ENCODE peak calls at places on chromosomes 1 and 21, in seven cellular contexts. R is adrenal gland, O is uterus, V is activated B cell treated with CpG ODN at 0.5 μM for 24 hours, U is thoracic aorta, E is endothelial cell, S is right lobe of liver. Z is an unnamed sample.

GRCh38 chr1:205317311-205317917 is 4.1 kb downstream of the NUAK2 start:
- DNase-seq in V (no peak), E (no peak), O (peak; percentile 42), S (peak; percentile 88), U (no peak), R (peak; percentile 84), Z (peak; percentile 64)

GRCh38 chr1:240306673-240307072 is 215.0 kb downstream of the FMN2 start:
- DNase-seq in U (no peak), V (no peak), S (no peak), E (no peak), R (no peak), O (no peak), Z (no peak)

GRCh38 chr1:81509619-81510018 is 291.1 kb upstream of the ADGRL2 start:
- DNase-seq in U (no peak), R (no peak), E (no peak), V (no peak), S (no peak), O (no peak), Z (no peak)

GRCh38 chr1:60078182-60078581 is 4.6 kb upstream of the C1orf87 start:
- DNase-seq in E (no peak), U (no peak), O (no peak), V (no peak), S (no peak), R (no peak), Z (no peak)

GRCh38 chr1:47711848-47712492 is 274.1 kb downstream of the FOXD2 start:
- DNase-seq in U (no peak), S (no peak), O (no peak), V (no peak), E (no peak), R (no peak), Z (no peak)

GRCh38 chr1:58902830-58903229 is 119.0 kb upstream of the JUN start:
- DNase-seq in V (no peak), R (no peak), S (no peak), E (no peak), U (no peak), O (no peak), Z (no peak)

GRCh38 chr1:43345119-43345518 is 7.5 kb downstream of the MPL start:
- DNase-seq in O (no peak), S (no peak), E (no peak), U (no peak), R (no peak), V (no peak), Z (no peak)

GRCh38 chr1:54559771-54560231 is 11.8 kb downstream of the ACOT11 start:
- DNase-seq in S (no peak), U (no peak), O (no peak), E (no peak), R (no peak), V (no peak), Z (no peak)

GRCh38 chr1:175865041-175865766 is 121.8 kb upstream of the TNR start:
- DNase-seq in O (no peak), R (no peak), E (no peak), V (no peak), U (no peak), S (no peak), Z (no peak)

GRCh38 chr1:156860113-156860638 is 489 bp upstream of the NTRK1 start:
- DNase-seq in V (peak; percentile 46), S (no peak), U (no peak), R (peak; percentile 46), O (no peak), E (peak; percentile 68), Z (peak; percentile 61)

GRCh38 chr21:14591277-14591876 is 45.3 kb upstream of the SAMSN1 start:
- DNase-seq in O (no peak), R (no peak), S (no peak), E (no peak), V (no peak), U (no peak), Z (no peak)

GRCh38 chr1:202698276-202698675 is 12.0 kb downstream of the SYT2 start:
- DNase-seq in R (no peak), V (no peak), E (no peak), S (no peak), O (no peak), U (no peak), Z (no peak)

GRCh38 chr1:11062965-11063401 is 3.2 kb upstream of the SRM start:
- DNase-seq in V (peak; percentile 13), S (no peak), R (no peak), O (no peak), E (no peak), U (no peak), Z (no peak)
- TF ChIP-seq CTCF in V (no peak), S (no peak), R (no peak), O (no peak), E (no peak), U (no peak), Z (no peak)

GRCh38 chr1:100306735-100307313 is 40.8 kb downstream of the RTCA start:
- DNase-seq in E (no peak), U (no peak), O (no peak), R (no peak), S (no peak), V (no peak), Z (no peak)
- TF ChIP-seq CTCF in E (no peak), U (no peak), O (no peak), R (no peak), S (no peak), V (no peak), Z (no peak)

GRCh38 chr21:31137951-31138350 is 99.7 kb upstream of the KRTAP19-8 start:
- DNase-seq in U (no peak), R (no peak), O (no peak), S (no peak), V (no peak), E (no peak), Z (no peak)

GRCh38 chr21:31133243-31133830 is 95.1 kb upstream of the KRTAP19-8 start:
- DNase-seq in U (no peak), O (no peak), V (no peak), S (no peak), E (no peak), R (no peak), Z (no peak)

GRCh38 chr21:31135536-31136184 is 97.4 kb upstream of the KRTAP19-8 start:
- DNase-seq in E (no peak), R (no peak), O (no peak), V (no peak), U (no peak), S (no peak), Z (no peak)

GRCh38 chr21:31140025-31140424 is 101.7 kb upstream of the KRTAP19-8 start:
- DNase-seq in E (no peak), O (no peak), V (no peak), U (no peak), S (no peak), R (no peak), Z (no peak)

GRCh38 chr21:31136891-31137290 is 98.6 kb upstream of the KRTAP19-8 start:
- DNase-seq in O (peak; percentile 55), S (peak; percentile 46), E (no peak), U (no peak), R (peak; percentile 38), V (no peak), Z (no peak)
- TF ChIP-seq CTCF in O (no peak), S (no peak), E (no peak), U (no peak), R (no peak), V (no peak), Z (no peak)

DNA sequence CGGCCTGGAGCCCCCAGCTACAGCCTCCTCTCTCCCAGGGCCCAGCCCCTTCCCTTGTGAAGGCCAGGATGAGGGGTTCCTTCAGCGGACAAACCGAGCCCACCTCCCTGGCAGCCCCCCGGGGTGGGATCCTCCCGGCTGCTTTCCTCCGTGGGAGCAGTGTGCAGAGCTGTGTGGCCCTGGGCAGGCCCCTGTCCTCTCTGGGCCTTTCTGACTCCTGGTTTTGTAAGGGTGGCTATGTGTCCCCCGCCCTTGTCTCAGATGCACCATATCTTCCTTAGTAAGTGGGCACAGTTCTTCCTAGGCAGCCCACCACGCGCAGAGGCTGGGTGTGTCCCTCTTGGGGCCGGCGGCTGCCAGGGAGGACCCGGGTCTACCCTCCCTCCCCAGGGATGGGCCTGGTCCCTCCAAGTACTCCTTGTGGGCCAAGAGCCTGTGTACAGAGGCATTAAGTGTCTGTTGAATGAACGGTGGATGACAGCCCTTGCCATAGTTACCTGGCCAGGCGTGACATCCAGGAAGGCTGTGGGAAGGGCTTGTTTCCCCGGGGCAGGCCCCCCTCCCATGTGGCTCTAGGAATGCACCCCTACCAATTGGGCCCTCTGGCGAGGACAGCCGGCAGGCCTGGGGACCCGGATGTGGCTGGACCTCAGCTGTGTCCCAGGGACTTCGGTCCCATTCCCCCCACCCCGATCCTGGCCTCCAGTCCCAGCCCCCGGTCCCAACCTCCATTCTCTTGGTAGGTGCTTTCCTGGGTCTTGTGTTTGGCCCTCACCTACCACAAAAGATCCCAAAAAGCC is 3.9 kb downstream of the SMIM1 start:
- DNase-seq in R (no peak), S (no peak), E (no peak), U (no peak), V (no peak), O (no peak), Z (no peak)
- TF ChIP-seq CTCF in R (no peak), S (no peak), E (no peak), U (no peak), V (no peak), O (no peak), Z (no peak)

DNA sequence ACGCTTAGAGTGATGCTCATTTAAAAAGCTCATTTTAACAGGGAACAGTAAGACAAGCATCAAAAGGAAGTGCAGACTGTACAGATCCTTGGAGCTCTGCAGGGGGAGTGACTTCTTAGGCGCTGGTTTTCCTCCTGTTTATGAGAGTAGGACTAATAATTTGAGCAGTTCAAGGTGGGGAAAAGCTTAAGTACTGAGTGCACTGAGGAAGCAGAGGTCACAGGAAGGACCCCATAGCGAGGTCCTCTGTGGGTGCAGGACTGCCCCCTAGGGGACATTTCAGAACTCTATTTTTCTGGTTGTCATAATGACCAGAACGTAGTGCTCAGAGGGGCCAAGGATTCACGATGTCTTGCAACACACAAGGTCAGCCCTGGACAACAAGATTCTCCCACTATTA is 112.1 kb downstream of the HLCS start:
- DNase-seq in O (no peak), V (no peak), S (no peak), U (no peak), R (peak; percentile 27), E (peak; percentile 70), Z (no peak)
- TF ChIP-seq CTCF in O (peak; percentile 5), V (no peak), S (peak; percentile 37), U (no peak), R (peak; percentile 41), E (peak; percentile 69), Z (peak; percentile 59)

GRCh38 chr1:11498956-11499824 is 20.2 kb downstream of the DISP3 start:
- DNase-seq in E (no peak), R (no peak), S (no peak), V (no peak), O (no peak), U (no peak), Z (no peak)
- TF ChIP-seq CTCF in E (no peak), R (no peak), S (no peak), V (no peak), O (no peak), U (no peak), Z (no peak)

DNA sequence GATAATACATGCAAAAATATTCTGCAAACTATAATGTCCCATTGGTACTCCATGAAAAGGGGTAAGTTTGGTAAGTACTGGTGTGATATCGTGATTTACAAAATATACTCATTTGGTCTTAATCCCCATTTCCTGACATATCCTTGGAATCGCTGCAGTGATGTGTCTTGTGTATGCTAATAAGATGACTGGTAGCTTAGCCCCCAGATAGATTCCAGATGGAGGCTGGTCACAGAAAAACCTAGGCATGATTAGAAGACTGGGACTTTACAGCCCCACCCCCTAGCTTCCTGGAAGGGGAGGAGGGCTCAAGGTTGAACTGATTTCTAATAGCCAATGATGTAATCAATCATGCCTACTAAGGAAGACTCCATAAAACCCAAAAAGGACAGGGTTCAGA is 2.9 kb downstream of the VAMP4 start:
- DNase-seq in E (no peak), V (no peak), U (no peak), R (no peak), O (no peak), S (no peak), Z (no peak)
- TF ChIP-seq CTCF in E (no peak), V (no peak), U (no peak), R (no peak), O (no peak), S (no peak), Z (no peak)